ENCODE peak calls at places on chromosomes 11 and 22, in nine cellular contexts. K is CD4-positive, alpha-beta T cell; U is AG04450; Q is fibroblast of the aortic adventitia; O is fibroblast of mammary gland; L is AG09309; Z is IMR-90; C is HFFc6; D is psoas muscle. J is an unnamed sample.

GRCh38 chr11:79860336-79860735 is 419.5 kb upstream of the TENM4 start:
- DNase-seq in Z (no peak), L (no peak), C (no peak), D (no peak), Q (no peak), O (no peak), U (no peak), K (no peak), J (no peak)

GRCh38 chr11:7597620-7598019 is 75.7 kb downstream of the CYB5R2 start:
- DNase-seq in L (no peak), Z (no peak), D (no peak), Q (no peak), U (no peak), K (no peak), C (no peak), O (no peak), J (no peak)

GRCh38 chr11:114942207-114942606 is 263.9 kb downstream of the NXPE2 start:
- DNase-seq in C (no peak), L (no peak), D (no peak), Q (no peak), K (no peak), O (no peak), Z (no peak), U (no peak), J (no peak)

GRCh38 chr11:79366218-79366617 is 74.6 kb downstream of the TENM4 start:
- DNase-seq in K (no peak), L (no peak), Q (no peak), C (no peak), U (no peak), Z (no peak), O (no peak), D (no peak), J (no peak)

GRCh38 chr11:128187377-128187776 is 400.0 kb downstream of the ETS1 start:
- DNase-seq in Q (no peak), L (no peak), O (no peak), Z (no peak), U (no peak), C (no peak), D (no peak), K (no peak), J (no peak)

GRCh38 chr11:72225411-72225951 is 914 bp downstream of the INPPL1 start:
- DNase-seq in C (no peak), D (no peak), Q (no peak), L (no peak), O (peak; percentile 7), U (no peak), K (no peak), Z (no peak), J (no peak)

GRCh38 chr11:82080160-82080559 is 653.5 kb downstream of the FAM181B start:
- DNase-seq in K (no peak), Z (peak; percentile 0), O (peak; percentile 35), U (no peak), C (no peak), D (no peak), Q (peak; percentile 47), L (peak; percentile 5), J (no peak)

GRCh38 chr22:28102413-28102812 is 183.4 kb upstream of the PITPNB start:
- DNase-seq in D (no peak), U (no peak), K (no peak), C (no peak), O (no peak), Z (no peak), L (no peak), Q (no peak), J (no peak)

GRCh38 chr11:113256431-113257227 is 57.8 kb upstream of the TTC12 start:
- DNase-seq in O (no peak), U (no peak), Q (no peak), C (no peak), Z (no peak), K (no peak), D (no peak), L (no peak), J (no peak)

GRCh38 chr22:45918455-45919370 is 58.2 kb downstream of the WNT7B start:
- DNase-seq in O (no peak), Z (no peak), L (no peak), D (no peak), K (no peak), Q (no peak), U (no peak), C (no peak), J (no peak)

GRCh38 chr11:431921-432320 is 9.9 kb downstream of the ANO9 start:
- DNase-seq in D (no peak), O (no peak), Q (no peak), L (no peak), K (no peak), U (no peak), Z (no peak), C (no peak), J (no peak)

GRCh38 chr22:37657590-37658132 is 862 bp upstream of the PDXP start:
- DNase-seq in D (no peak), Q (no peak), K (no peak), O (no peak), L (no peak), U (no peak), Z (peak; percentile 7), C (peak; percentile 28), J (no peak)

GRCh38 chr11:65718964-65719492 is 1.6 kb downstream of the RNASEH2C start:
- DNase-seq in C (peak; percentile 11), L (no peak), Z (peak; percentile 12), U (no peak), D (no peak), Q (peak; percentile 32), O (peak; percentile 51), K (no peak), J (no peak)

GRCh38 chr11:3340025-3340424 is 38.9 kb downstream of the ZNF195 start:
- DNase-seq in K (no peak), U (peak; percentile 44), Q (peak; percentile 74), O (peak; percentile 77), L (peak; percentile 64), C (peak; percentile 85), Z (peak; percentile 85), D (no peak), J (no peak)

GRCh38 chr11:118895093-118896039 is 11.7 kb downstream of the CXCR5 start:
- DNase-seq in L (no peak), U (no peak), K (peak; percentile 59), Q (no peak), O (no peak), D (peak; percentile 56), Z (no peak), C (no peak), J (peak; percentile 62)

GRCh38 chr11:47724041-47724729 is 9.0 kb upstream of the AGBL2 start:
- DNase-seq in Z (peak; percentile 89), O (peak; percentile 83), D (no peak), Q (peak; percentile 75), K (no peak), C (no peak), L (peak; percentile 5), U (peak; percentile 59), J (no peak)

GRCh38 chr11:105236631-105237030 is 97.1 kb upstream of the CARD18 start:
- DNase-seq in L (peak; percentile 66), Q (peak; percentile 44), O (peak; percentile 47), D (no peak), C (peak; percentile 58), Z (peak; percentile 84), K (no peak), U (peak; percentile 65), J (no peak)

GRCh38 chr22:37072673-37073072 is 21.1 kb downstream of the KCTD17 start:
- DNase-seq in Z (no peak), K (no peak), U (no peak), L (no peak), O (no peak), Q (no peak), D (no peak), C (no peak), J (no peak)

GRCh38 chr22:49398646-49399045 is 429.0 kb downstream of the BRD1 start:
- DNase-seq in C (no peak), Q (no peak), Z (no peak), U (no peak), D (no peak), K (no peak), L (no peak), O (no peak), J (no peak)

GRCh38 chr22:49400136-49400865 is 427.4 kb downstream of the BRD1 start:
- DNase-seq in Z (no peak), C (no peak), K (no peak), D (no peak), O (no peak), U (no peak), Q (no peak), L (no peak), J (no peak)

GRCh38 chr22:49396817-49397216 is 430.9 kb downstream of the BRD1 start:
- DNase-seq in L (no peak), O (no peak), C (no peak), Q (no peak), D (no peak), U (no peak), K (no peak), Z (no peak), J (no peak)

GRCh38 chr22:49395617-49396016 is 432.1 kb downstream of the BRD1 start:
- DNase-seq in Q (no peak), K (no peak), U (no peak), D (no peak), O (no peak), C (no peak), L (no peak), Z (no peak), J (no peak)

GRCh38 chr22:49398115-49398514 is 429.6 kb downstream of the BRD1 start:
- DNase-seq in Z (no peak), L (no peak), U (no peak), D (no peak), K (no peak), O (no peak), C (no peak), Q (no peak), J (no peak)
- TF ChIP-seq CTCF in Z (no peak), L (no peak), U (no peak), D (no peak), K (no peak), O (no peak), C (no peak), Q (no peak), J (no peak)

GRCh38 chr11:116225784-116226410 is 546.9 kb downstream of the BUD13 start:
- DNase-seq in Q (no peak), L (no peak), Z (no peak), K (no peak), O (no peak), C (no peak), U (no peak), D (no peak), J (no peak)
- TF ChIP-seq CTCF in Q (no peak), L (no peak), Z (no peak), K (no peak), O (no peak), C (no peak), U (no peak), D (no peak), J (no peak)

GRCh38 chr11:73570415-73571114 is 27.3 kb downstream of the FAM168A start:
- DNase-seq in C (peak; percentile 67), K (no peak), Q (peak; percentile 67), D (no peak), O (peak; percentile 67), L (no peak), Z (peak; percentile 72), U (no peak), J (no peak)
- TF ChIP-seq CTCF in C (no peak), K (no peak), Q (no peak), D (no peak), O (no peak), L (no peak), Z (no peak), U (no peak), J (no peak)

DNA sequence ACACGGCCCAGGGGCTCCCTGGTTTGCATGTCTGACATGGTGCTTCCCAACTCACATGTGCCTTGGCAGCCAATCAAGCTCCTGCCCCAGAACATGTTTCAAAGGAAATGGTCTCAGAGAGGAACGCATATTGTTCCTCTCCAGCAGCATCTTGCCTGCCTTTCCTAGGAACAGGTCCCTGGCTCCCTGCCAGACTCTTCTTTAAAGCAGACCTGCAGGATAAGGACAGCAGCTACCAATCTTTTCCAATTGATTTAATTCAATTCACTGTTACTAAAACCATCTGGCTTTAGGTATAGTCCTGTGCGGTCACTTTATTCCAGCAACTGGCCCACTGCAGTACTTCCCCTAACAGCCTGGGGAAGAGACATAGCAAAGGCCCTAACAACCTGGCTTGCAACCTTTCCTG is 79.9 kb downstream of the AMBRA1 start:
- DNase-seq in K (no peak), L (no peak), D (peak; percentile 53), C (no peak), O (peak; percentile 49), Q (peak; percentile 43), U (peak; percentile 39), Z (peak; percentile 41), J (no peak)
- TF ChIP-seq CTCF in K (no peak), L (no peak), D (no peak), C (no peak), O (no peak), Q (no peak), U (no peak), Z (no peak), J (no peak)

J was measured in activated B cell treated with CpG ODN at 0.5 μM for 24 hours.